ENCODE peak calls at places on chromosomes 16 and 17, in seven cellular contexts. S is HFF-Myc, Q is fibroblast of lung, N is PC-9, Y is fibroblast of the aortic adventitia, R is epithelial cell of proximal tubule, A is choroid plexus epithelial cell. M is an unnamed sample.

GRCh38 chr16:80033783-80034468 is 433.4 kb upstream of the MAF start:
- DNase-seq in A (no peak), Q (no peak), R (no peak), N (no peak), Y (no peak), S (no peak), M (no peak)

GRCh38 chr17:81127133-81127455 is 38.2 kb upstream of the PVALEF start:
- DNase-seq in Y (no peak), Q (no peak), S (no peak), N (no peak), R (no peak), A (no peak), M (no peak)

GRCh38 chr16:85347213-85347591 is 234.9 kb upstream of the CIBAR2 start:
- DNase-seq in Y (no peak), A (peak), N (no peak), S (no peak), Q (no peak), R (no peak), M (no peak)

GRCh38 chr16:88796278-88796677 is 7.3 kb upstream of the CDT1 start:
- DNase-seq in N (no peak), Q (no peak), Y (no peak), R (no peak), A (no peak), S (no peak), M (no peak)

GRCh38 chr16:25126820-25127232 is 15.3 kb downstream of the LCMT1 start:
- DNase-seq in Y (peak), Q (peak), N (peak), A (peak), S (peak), R (no peak), M (peak)

GRCh38 chr17:41530062-41531048 is 2.2 kb upstream of the KRT19 start:
- DNase-seq in R (peak), A (peak), N (peak), Q (peak), S (peak), Y (peak), M (peak)

GRCh38 chr17:12282056-12282455 is 261.4 kb downstream of the MAP2K4 start:
- DNase-seq in Y (peak), N (no peak), Q (peak), A (peak), S (peak), R (no peak), M (peak)

GRCh38 chr17:57900991-57901743 is 51.3 kb upstream of the MRPS23 start:
- DNase-seq in Y (no peak), A (no peak), Q (no peak), N (peak), S (no peak), R (no peak), M (no peak)

GRCh38 chr17:31394544-31394943 is 3.1 kb downstream of the RAB11FIP4 start:
- DNase-seq in R (no peak), S (peak), Q (peak), Y (peak), A (peak), N (no peak), M (peak)

GRCh38 chr17:13158511-13159240 is 140.8 kb upstream of the ELAC2 start:
- DNase-seq in N (no peak), S (no peak), Q (peak), A (no peak), R (no peak), Y (no peak), M (no peak)

GRCh38 chr17:33778505-33779398 is 476.3 kb upstream of the CCL2 start:
- DNase-seq in N (peak), Q (peak), R (peak), A (peak), S (peak), Y (peak), M (peak)

GRCh38 chr16:2955779-2956565 is 8.1 kb upstream of the KREMEN2 start:
- DNase-seq in A (no peak), Q (no peak), R (no peak), Y (no peak), N (no peak), S (no peak), M (no peak)

GRCh38 chr17:81231121-81231645 is 7.7 kb downstream of the TEPSIN start:
- DNase-seq in S (no peak), N (no peak), Q (no peak), R (no peak), Y (no peak), A (no peak), M (no peak)

GRCh38 chr17:37683454-37683984 is 40.3 kb upstream of the DDX52 start:
- DNase-seq in N (no peak), R (no peak), S (no peak), A (no peak), Q (no peak), Y (no peak), M (no peak)

GRCh38 chr17:28950017-28950751 is 1.1 kb downstream of the PHF12 start:
- DNase-seq in N (no peak), R (no peak), Q (peak), A (peak), S (no peak), Y (peak), M (peak)

GRCh38 chr17:66002807-66003206 is 189.1 kb downstream of the CEP112 start:
- DNase-seq in Y (peak), A (peak), Q (no peak), N (no peak), S (no peak), R (no peak), M (peak)

GRCh38 chr17:3712811-3713463 is 10.8 kb upstream of the HASPIN start:
- DNase-seq in Y (no peak), Q (peak), R (no peak), S (no peak), A (peak), N (no peak), M (no peak)

GRCh38 chr17:1108810-1109605 is 70.8 kb downstream of the ABR start:
- DNase-seq in Y (peak), S (no peak), A (peak), R (no peak), Q (peak), N (no peak), M (peak)

GRCh38 chr16:27786881-27787625 is 237.1 kb downstream of the KATNIP start:
- DNase-seq in Q (no peak), R (no peak), A (no peak), N (no peak), Y (no peak), S (no peak), M (no peak)

GRCh38 chr17:78929908-78930775 is 5.0 kb upstream of the TIMP2 start:
- DNase-seq in N (no peak), A (no peak), R (no peak), Q (no peak), Y (no peak), S (no peak), M (no peak)

GRCh38 chr17:79028496-79029326 is 4.7 kb downstream of the C1QTNF1 start:
- DNase-seq in N (no peak), Y (no peak), R (no peak), Q (no peak), A (no peak), S (no peak), M (no peak)

GRCh38 chr16:17518441-17518840 is 47.7 kb upstream of the XYLT1 start:
- DNase-seq in S (no peak), Q (peak), R (no peak), A (no peak), N (no peak), Y (peak), M (peak)

GRCh38 chr17:15171433-15172047 is 93.6 kb downstream of the PMP22 start:
- DNase-seq in A (peak), R (no peak), Q (peak), S (peak), N (no peak), Y (peak), M (peak)

GRCh38 chr17:47280072-47280811 is 26.6 kb downstream of the ITGB3 start:
- DNase-seq in S (no peak), Q (peak), Y (no peak), A (peak), N (no peak), R (peak), M (peak)

GRCh38 chr16:65667013-65667578 is 545.2 kb upstream of the CDH11 start:
- DNase-seq in N (no peak), S (no peak), Y (peak), Q (peak), R (no peak), A (peak), M (peak)
- TF ChIP-seq CTCF in N (no peak), S (peak), Y (peak), Q (no peak), R (no peak), A (peak), M (peak)

DNA sequence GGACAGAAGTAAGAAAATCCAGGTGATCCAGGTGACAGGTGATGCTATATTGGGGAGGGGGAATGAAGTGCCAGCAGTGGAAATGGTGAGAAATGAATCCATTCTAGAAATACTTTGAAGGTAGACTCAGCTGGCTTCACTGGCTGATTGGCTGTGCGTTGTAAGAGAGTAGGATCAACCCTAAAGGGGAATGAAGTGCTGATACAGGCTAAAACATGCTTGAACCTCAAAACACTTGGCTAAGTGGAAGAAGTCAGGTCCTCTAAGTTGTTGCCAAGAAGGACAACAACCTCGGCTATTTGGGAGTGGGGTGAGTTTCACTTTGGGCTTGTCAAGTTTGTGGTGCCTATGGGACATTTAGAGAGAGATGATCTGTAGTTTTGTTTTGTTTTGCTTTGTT is 24.1 kb upstream of the SCNN1B start:
- DNase-seq in R (no peak), Q (no peak), N (no peak), S (no peak), Y (no peak), A (no peak), M (no peak)
- H3K4me3 ChIP-seq in R (no peak), Q (no peak), N (no peak), S (no peak), Y (no peak), A (no peak), M (no peak)

DNA sequence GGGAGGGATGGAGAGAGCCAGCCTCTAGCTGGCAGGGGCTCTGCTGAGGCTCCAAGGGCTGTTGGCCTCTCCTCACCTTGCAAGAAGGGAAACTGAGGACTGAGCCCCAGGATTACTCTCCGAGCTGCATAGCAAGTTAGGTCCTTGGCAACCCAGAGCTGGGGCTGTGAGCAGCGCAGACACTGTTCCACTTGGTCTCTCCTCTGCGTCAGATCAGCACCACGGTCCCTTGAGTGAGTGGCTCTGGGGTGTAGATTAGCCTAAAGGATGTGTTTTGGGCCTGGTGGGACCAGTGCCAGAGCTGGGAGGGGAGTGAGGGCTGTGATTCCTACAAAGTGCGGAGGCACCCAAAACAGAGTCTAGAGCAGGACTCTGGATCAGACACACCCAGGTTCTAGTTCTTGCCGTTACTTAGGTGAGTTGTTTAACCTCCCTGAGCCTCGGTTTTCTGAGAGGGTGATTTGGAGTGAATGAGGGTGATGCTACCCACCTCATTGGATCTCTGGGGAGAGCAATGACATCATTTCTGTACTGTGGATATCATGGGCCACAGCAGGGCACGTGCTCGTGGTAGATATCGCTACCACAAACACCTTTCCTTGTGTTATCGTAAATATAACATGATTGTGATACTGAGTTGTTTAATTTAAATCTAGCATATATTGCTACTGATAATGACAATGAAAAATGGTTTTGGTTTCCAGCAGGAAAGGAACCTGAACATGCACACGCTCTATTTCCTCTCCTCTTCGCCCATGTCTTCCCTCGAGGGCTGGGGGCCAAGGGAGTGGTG is 8.1 kb upstream of the FADS6 start:
- DNase-seq in R (no peak), S (no peak), Q (no peak), A (no peak), Y (no peak), N (no peak), M (no peak)
- TF ChIP-seq CTCF in R (no peak), S (no peak), Q (no peak), A (no peak), Y (no peak), N (no peak), M (no peak)

DNA sequence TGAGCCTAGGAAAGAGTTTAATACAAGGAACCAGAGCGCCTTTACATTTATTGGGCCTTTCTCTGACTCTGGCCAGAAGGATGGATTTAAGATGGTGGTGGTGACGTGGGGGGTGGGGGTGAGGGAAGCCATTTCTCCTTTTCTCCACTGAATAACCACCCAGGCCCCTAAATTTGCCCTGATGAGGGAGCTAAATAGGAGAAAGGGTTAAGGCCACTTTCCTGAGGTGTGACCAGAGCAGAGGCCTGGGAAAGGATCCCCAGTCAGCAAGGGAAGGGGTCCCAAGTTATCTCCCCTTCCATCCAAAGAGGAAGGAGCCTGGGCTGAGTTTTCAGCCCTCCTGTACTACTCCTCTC is 1.1 kb upstream of the HOXB9 start:
- DNase-seq in S (no peak), Q (no peak), A (no peak), N (no peak), R (no peak), Y (no peak), M (no peak)
- H3K4me3 ChIP-seq in S (no peak), Q (no peak), A (no peak), N (peak), R (no peak), Y (no peak), M (no peak)

GRCh38 chr17:35555695-35556094 is 4.9 kb downstream of the SLFN14 start:
- DNase-seq in R (no peak), Y (no peak), N (no peak), S (no peak), Q (no peak), A (no peak), M (no peak)
- TF ChIP-seq CTCF in R (peak), Y (peak), N (peak), S (peak), Q (peak), A (peak), M (peak)

GRCh38 chr16:11625769-11626168 is 39.0 kb upstream of the LITAF start:
- DNase-seq in Q (no peak), R (no peak), S (no peak), Y (no peak), A (no peak), N (no peak), M (no peak)

GRCh38 chr16:11626657-11627291 is 40.1 kb upstream of the LITAF start:
- DNase-seq in Q (no peak), R (no peak), N (no peak), S (no peak), A (no peak), Y (no peak), M (no peak)

GRCh38 chr16:11621920-11622651 is 35.4 kb upstream of the LITAF start:
- DNase-seq in Y (peak), S (no peak), Q (no peak), R (no peak), N (no peak), A (no peak), M (no peak)

GRCh38 chr16:11624645-11625607 is 38.2 kb upstream of the LITAF start:
- DNase-seq in R (no peak), Q (no peak), A (no peak), N (no peak), Y (no peak), S (no peak), M (no peak)

DNA sequence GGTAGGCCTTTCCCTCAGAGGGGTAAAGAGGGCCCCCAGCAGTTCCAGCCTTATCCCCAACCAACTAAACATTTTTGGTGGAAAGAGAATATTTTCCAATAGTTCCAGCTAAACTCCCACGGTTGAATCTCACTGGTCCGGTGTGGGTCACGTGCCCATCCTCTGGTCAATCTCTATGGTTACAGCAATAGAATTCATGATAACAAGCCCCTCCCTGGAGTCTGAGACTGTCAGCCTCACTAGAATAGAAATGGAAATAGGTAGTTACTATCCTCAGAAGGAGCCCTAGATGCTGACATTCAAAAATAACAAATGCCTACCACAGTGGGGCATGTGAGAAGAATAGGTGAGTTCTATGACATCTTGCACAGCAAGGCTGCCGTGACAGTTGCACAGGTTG is 37.5 kb upstream of the LITAF start:
- DNase-seq in N (no peak), Y (no peak), A (no peak), S (no peak), Q (no peak), R (no peak), M (no peak)
- H3K4me3 ChIP-seq in N (no peak), Y (no peak), A (no peak), S (no peak), Q (no peak), R (no peak), M (no peak)

DNA sequence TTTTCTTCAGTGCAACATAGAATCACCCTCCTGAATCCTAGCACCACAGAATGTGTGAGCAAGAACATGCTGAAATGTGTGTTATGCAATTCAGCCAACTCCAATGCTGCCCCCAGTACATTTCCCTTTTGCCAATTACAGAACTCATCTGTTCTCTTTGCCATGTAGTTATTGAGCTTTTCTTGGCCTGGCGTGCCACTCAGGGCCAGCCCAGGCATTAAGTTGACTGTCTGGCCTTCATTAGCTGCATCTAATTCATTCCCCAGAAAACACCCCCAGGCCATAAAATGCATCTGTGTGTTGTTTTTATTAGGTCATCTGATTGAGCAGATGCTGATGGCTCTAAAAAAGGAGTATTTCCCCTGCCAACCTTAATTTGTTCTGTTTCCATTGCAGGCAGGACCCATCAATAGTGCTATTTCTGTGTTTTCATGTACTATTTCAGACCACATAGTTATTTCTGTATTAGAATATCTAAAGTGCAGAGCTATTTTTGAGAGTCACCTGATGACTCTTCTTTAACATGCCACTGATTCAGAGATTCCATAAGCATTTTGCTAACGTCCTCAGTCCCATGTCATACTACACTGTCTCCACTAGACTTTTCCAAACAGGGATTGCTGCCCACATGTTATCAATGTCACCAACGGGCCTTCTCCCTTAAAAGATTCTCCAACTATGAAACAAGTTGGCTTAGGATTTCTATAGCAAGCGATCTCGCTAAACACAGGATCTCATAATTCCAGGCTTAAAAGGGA is 969.7 kb downstream of the CDH11 start:
- DNase-seq in A (peak), S (no peak), N (no peak), R (no peak), Y (no peak), Q (no peak), M (no peak)
- TF ChIP-seq CTCF in A (no peak), S (no peak), N (no peak), R (no peak), Y (no peak), Q (no peak), M (no peak)

DNA sequence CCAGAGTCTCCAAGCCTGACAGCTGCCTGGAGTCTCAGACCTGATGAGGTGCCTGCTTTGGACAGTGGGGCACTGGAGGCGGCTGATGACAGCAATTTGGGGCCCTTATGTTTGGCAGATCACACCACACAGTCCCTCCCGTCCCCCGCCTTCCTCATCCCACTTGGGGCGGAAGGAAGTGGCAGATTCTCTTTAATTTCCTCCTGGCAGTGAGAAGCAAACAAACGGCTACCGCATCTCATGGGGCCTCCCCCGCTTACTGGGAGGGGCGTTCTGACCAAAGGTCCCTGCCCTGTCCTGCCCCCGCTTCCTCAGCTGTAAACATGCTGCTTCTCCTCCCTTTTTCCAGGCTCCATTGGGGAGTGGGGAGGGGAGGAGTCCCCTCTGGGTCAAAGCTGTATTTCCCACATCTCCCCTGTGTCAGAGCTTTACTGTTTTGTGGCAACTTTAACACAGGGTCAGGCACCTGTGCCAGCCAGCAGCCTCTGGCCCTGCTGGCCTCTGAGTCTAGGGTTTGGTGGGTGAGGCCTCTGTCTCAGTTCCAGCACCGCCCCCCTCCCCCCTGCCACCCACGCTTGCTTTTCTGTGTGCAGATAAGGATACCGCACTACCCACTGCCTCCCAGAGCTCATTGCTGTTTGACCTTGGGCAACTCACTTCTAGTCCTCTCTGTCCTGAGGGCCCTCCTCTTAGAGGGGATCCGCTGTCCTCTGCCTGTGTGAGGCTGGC is 5.4 kb upstream of the NFATC3 start:
- DNase-seq in A (peak), Y (no peak), Q (no peak), S (no peak), N (no peak), R (no peak), M (no peak)
- H3K4me3 ChIP-seq in A (no peak), Y (no peak), Q (no peak), S (no peak), N (no peak), R (no peak), M (no peak)

GRCh38 chr17:9213311-9213655 is 192.0 kb downstream of the NTN1 start:
- DNase-seq in N (no peak), R (no peak), Y (no peak), Q (no peak), S (no peak), A (no peak), M (no peak)
- TF ChIP-seq CTCF in N (no peak), R (no peak), Y (no peak), Q (no peak), S (no peak), A (no peak), M (no peak)

GRCh38 chr16:81810894-81811538 is 31.9 kb downstream of the PLCG2 start:
- DNase-seq in Q (no peak), S (no peak), Y (no peak), N (no peak), A (no peak), R (no peak), M (no peak)
- H3K4me3 ChIP-seq in Q (no peak), S (no peak), Y (no peak), N (no peak), A (no peak), R (no peak), M (no peak)